ENCODE peak calls at places on chromosomes 13 and 19, in five cellular contexts. One of them, this sample, is unnamed.

GRCh38 chr13:36341718-36342117 is 4.5 kb downstream of the SPART start:
- DNase-seq in hippocampal formation: no peak
- DNase-seq in AG09309: no peak
- DNase-seq in progenitor cell of endocrine pancreas: no peak
- DNase-seq in effector memory CD4-positive, alpha-beta T cell: no peak
- DNase-seq in this sample: no peak

GRCh38 chr13:44045179-44045562 is 165.5 kb downstream of the LACC1 start:
- DNase-seq in hippocampal formation: peak
- DNase-seq in AG09309: no peak
- DNase-seq in progenitor cell of endocrine pancreas: no peak
- DNase-seq in effector memory CD4-positive, alpha-beta T cell: no peak
- DNase-seq in this sample: no peak

GRCh38 chr19:42283248-42284065 is 14.4 kb downstream of the CIC start:
- DNase-seq in hippocampal formation: peak
- DNase-seq in AG09309: peak
- DNase-seq in progenitor cell of endocrine pancreas: peak
- DNase-seq in effector memory CD4-positive, alpha-beta T cell: peak
- DNase-seq in this sample: no peak

GRCh38 chr19:48448563-48448962 is 2.8 kb downstream of the GRWD1 start:
- DNase-seq in hippocampal formation: no peak
- DNase-seq in AG09309: no peak
- DNase-seq in progenitor cell of endocrine pancreas: no peak
- DNase-seq in effector memory CD4-positive, alpha-beta T cell: no peak
- DNase-seq in this sample: no peak

GRCh38 chr19:36266375-36266961 is 51.6 kb downstream of the ZNF146 start:
- DNase-seq in hippocampal formation: no peak
- DNase-seq in AG09309: no peak
- DNase-seq in progenitor cell of endocrine pancreas: no peak
- DNase-seq in effector memory CD4-positive, alpha-beta T cell: no peak
- DNase-seq in this sample: no peak

GRCh38 chr13:74056829-74057564 is 77.2 kb downstream of the KLF12 start:
- DNase-seq in hippocampal formation: no peak
- DNase-seq in AG09309: no peak
- DNase-seq in progenitor cell of endocrine pancreas: no peak
- DNase-seq in effector memory CD4-positive, alpha-beta T cell: no peak
- DNase-seq in this sample: no peak

GRCh38 chr19:14476663-14477401 is 1.7 kb upstream of the PTGER1 start:
- DNase-seq in hippocampal formation: no peak
- DNase-seq in AG09309: peak
- DNase-seq in progenitor cell of endocrine pancreas: no peak
- DNase-seq in effector memory CD4-positive, alpha-beta T cell: peak
- DNase-seq in this sample: no peak

GRCh38 chr19:29681422-29682235 is 16.4 kb downstream of the PLEKHF1 start:
- DNase-seq in hippocampal formation: no peak
- DNase-seq in AG09309: no peak
- DNase-seq in progenitor cell of endocrine pancreas: no peak
- DNase-seq in effector memory CD4-positive, alpha-beta T cell: no peak
- DNase-seq in this sample: no peak

GRCh38 chr19:4474504-4475136 is 2.5 kb downstream of the HDGFL2 start:
- DNase-seq in hippocampal formation: peak
- DNase-seq in AG09309: no peak
- DNase-seq in progenitor cell of endocrine pancreas: no peak
- DNase-seq in effector memory CD4-positive, alpha-beta T cell: no peak
- DNase-seq in this sample: peak

GRCh38 chr13:79079351-79079839 is 326.7 kb downstream of the RBM26 start:
- DNase-seq in hippocampal formation: no peak
- DNase-seq in AG09309: no peak
- DNase-seq in progenitor cell of endocrine pancreas: no peak
- DNase-seq in effector memory CD4-positive, alpha-beta T cell: no peak
- DNase-seq in this sample: no peak

GRCh38 chr19:6738726-6739389 is 622 bp upstream of the TRIP10 start:
- DNase-seq in hippocampal formation: no peak
- DNase-seq in AG09309: no peak
- DNase-seq in progenitor cell of endocrine pancreas: no peak
- DNase-seq in effector memory CD4-positive, alpha-beta T cell: no peak
- DNase-seq in this sample: peak

GRCh38 chr19:50328257-50329145 is 676 bp downstream of the KCNC3 start:
- DNase-seq in hippocampal formation: no peak
- DNase-seq in AG09309: no peak
- DNase-seq in progenitor cell of endocrine pancreas: no peak
- DNase-seq in effector memory CD4-positive, alpha-beta T cell: no peak
- DNase-seq in this sample: peak

GRCh38 chr19:43735957-43736356 is 18.8 kb downstream of the SMG9 start:
- DNase-seq in hippocampal formation: no peak
- DNase-seq in AG09309: no peak
- DNase-seq in progenitor cell of endocrine pancreas: no peak
- DNase-seq in effector memory CD4-positive, alpha-beta T cell: no peak
- DNase-seq in this sample: no peak

GRCh38 chr19:48613852-48614435 is 932 bp downstream of the FAM83E start:
- DNase-seq in hippocampal formation: no peak
- DNase-seq in AG09309: no peak
- DNase-seq in progenitor cell of endocrine pancreas: no peak
- DNase-seq in effector memory CD4-positive, alpha-beta T cell: no peak
- DNase-seq in this sample: no peak

GRCh38 chr19:33334271-33334670 is 31.9 kb upstream of the CEBPA start:
- DNase-seq in hippocampal formation: no peak
- DNase-seq in AG09309: no peak
- DNase-seq in progenitor cell of endocrine pancreas: no peak
- DNase-seq in effector memory CD4-positive, alpha-beta T cell: no peak
- DNase-seq in this sample: no peak

GRCh38 chr19:42693760-42694350 is 46.4 kb downstream of the PSG3 start:
- DNase-seq in hippocampal formation: no peak
- DNase-seq in AG09309: no peak
- DNase-seq in progenitor cell of endocrine pancreas: no peak
- DNase-seq in effector memory CD4-positive, alpha-beta T cell: no peak
- DNase-seq in this sample: no peak

GRCh38 chr13:52459668-52460067 is 4.4 kb downstream of the CKAP2 start:
- DNase-seq in hippocampal formation: no peak
- DNase-seq in AG09309: no peak
- DNase-seq in progenitor cell of endocrine pancreas: no peak
- DNase-seq in effector memory CD4-positive, alpha-beta T cell: no peak
- DNase-seq in this sample: no peak

GRCh38 chr19:5141926-5142724 is 173.2 kb downstream of the KDM4B start:
- DNase-seq in hippocampal formation: no peak
- DNase-seq in AG09309: no peak
- DNase-seq in progenitor cell of endocrine pancreas: no peak
- DNase-seq in effector memory CD4-positive, alpha-beta T cell: no peak
- DNase-seq in this sample: no peak

GRCh38 chr19:3670258-3670795 is 29.9 kb downstream of the PIP5K1C start:
- DNase-seq in hippocampal formation: no peak
- DNase-seq in AG09309: peak
- DNase-seq in progenitor cell of endocrine pancreas: no peak
- DNase-seq in effector memory CD4-positive, alpha-beta T cell: no peak
- DNase-seq in this sample: no peak